ENCODE peak calls at places on chromosome 4, in six cellular contexts. One of them, this sample, is unnamed.

GRCh38 chr4:184282251-184282713 is 64.6 kb upstream of the ENPP6 start:
- DNase-seq in prostate gland: peak; percentile 60
- DNase-seq in mesothelial cell of epicardium: no peak
- DNase-seq in non-pigmented ciliary epithelial cell: no peak
- DNase-seq in activated T-cell treated with anti-CD3 and anti-CD28 coated beads for 24 hours: peak; percentile 43
- DNase-seq in OCI-LY7: peak; percentile 87
- DNase-seq in this sample: no peak

GRCh38 chr4:64508089-64508488 is 98.8 kb upstream of the TECRL start:
- DNase-seq in non-pigmented ciliary epithelial cell: no peak
- DNase-seq in OCI-LY7: no peak
- DNase-seq in mesothelial cell of epicardium: no peak
- DNase-seq in prostate gland: no peak
- DNase-seq in activated T-cell treated with anti-CD3 and anti-CD28 coated beads for 24 hours: no peak
- DNase-seq in this sample: no peak

GRCh38 chr4:40189997-40190396 is 6.8 kb upstream of the RHOH start:
- DNase-seq in mesothelial cell of epicardium: no peak
- DNase-seq in non-pigmented ciliary epithelial cell: no peak
- DNase-seq in prostate gland: peak; percentile 92
- DNase-seq in OCI-LY7: no peak
- DNase-seq in activated T-cell treated with anti-CD3 and anti-CD28 coated beads for 24 hours: no peak
- DNase-seq in this sample: no peak

GRCh38 chr4:71396382-71396781 is 57.6 kb downstream of the SLC4A4 start:
- DNase-seq in mesothelial cell of epicardium: no peak
- DNase-seq in activated T-cell treated with anti-CD3 and anti-CD28 coated beads for 24 hours: no peak
- DNase-seq in OCI-LY7: no peak
- DNase-seq in non-pigmented ciliary epithelial cell: no peak
- DNase-seq in prostate gland: no peak
- DNase-seq in this sample: no peak

GRCh38 chr4:69321153-69321729 is 41.0 kb downstream of the UGT2B28 start:
- DNase-seq in non-pigmented ciliary epithelial cell: no peak
- DNase-seq in OCI-LY7: no peak
- DNase-seq in mesothelial cell of epicardium: no peak
- DNase-seq in prostate gland: peak; percentile 54
- DNase-seq in activated T-cell treated with anti-CD3 and anti-CD28 coated beads for 24 hours: no peak
- DNase-seq in this sample: no peak

GRCh38 chr4:188127157-188127874 is 11.9 kb upstream of the TRIML1 start:
- DNase-seq in OCI-LY7: no peak
- DNase-seq in prostate gland: no peak
- DNase-seq in non-pigmented ciliary epithelial cell: peak; percentile 63
- DNase-seq in mesothelial cell of epicardium: no peak
- DNase-seq in activated T-cell treated with anti-CD3 and anti-CD28 coated beads for 24 hours: no peak
- DNase-seq in this sample: no peak

GRCh38 chr4:38314663-38315062 is 349.3 kb upstream of the KLF3 start:
- DNase-seq in OCI-LY7: no peak
- DNase-seq in prostate gland: peak; percentile 46
- DNase-seq in non-pigmented ciliary epithelial cell: no peak
- DNase-seq in mesothelial cell of epicardium: no peak
- DNase-seq in activated T-cell treated with anti-CD3 and anti-CD28 coated beads for 24 hours: no peak
- DNase-seq in this sample: no peak

GRCh38 chr4:156945532-156945931 is 26.1 kb downstream of the PDGFC start:
- DNase-seq in activated T-cell treated with anti-CD3 and anti-CD28 coated beads for 24 hours: no peak
- DNase-seq in OCI-LY7: no peak
- DNase-seq in mesothelial cell of epicardium: no peak
- DNase-seq in non-pigmented ciliary epithelial cell: no peak
- DNase-seq in prostate gland: no peak
- DNase-seq in this sample: no peak

GRCh38 chr4:83552924-83553323 is 17.0 kb downstream of the GPAT3 start:
- DNase-seq in OCI-LY7: no peak
- DNase-seq in mesothelial cell of epicardium: no peak
- DNase-seq in activated T-cell treated with anti-CD3 and anti-CD28 coated beads for 24 hours: no peak
- DNase-seq in non-pigmented ciliary epithelial cell: peak; percentile 43
- DNase-seq in prostate gland: no peak
- DNase-seq in this sample: no peak

GRCh38 chr4:85929926-85930325 is 429.9 kb downstream of the MAPK10 start:
- DNase-seq in prostate gland: no peak
- DNase-seq in mesothelial cell of epicardium: no peak
- DNase-seq in activated T-cell treated with anti-CD3 and anti-CD28 coated beads for 24 hours: no peak
- DNase-seq in OCI-LY7: no peak
- DNase-seq in non-pigmented ciliary epithelial cell: no peak
- DNase-seq in this sample: no peak

GRCh38 chr4:40749717-40750460 is at the start of gene NSUN7:
- DNase-seq in non-pigmented ciliary epithelial cell: no peak
- DNase-seq in OCI-LY7: peak; percentile 49
- DNase-seq in mesothelial cell of epicardium: peak; percentile 86
- DNase-seq in activated T-cell treated with anti-CD3 and anti-CD28 coated beads for 24 hours: no peak
- DNase-seq in prostate gland: peak; percentile 75
- DNase-seq in this sample: peak; percentile 89

GRCh38 chr4:42596918-42597317 is 60.0 kb downstream of the ATP8A1 start:
- DNase-seq in OCI-LY7: no peak
- DNase-seq in prostate gland: no peak
- DNase-seq in mesothelial cell of epicardium: no peak
- DNase-seq in activated T-cell treated with anti-CD3 and anti-CD28 coated beads for 24 hours: no peak
- DNase-seq in non-pigmented ciliary epithelial cell: no peak
- DNase-seq in this sample: no peak